ENCODE peak calls at places on chromosomes 6 and 20, in five cellular contexts. G, H, D, T and K are unnamed samples.

GRCh38 chr20:5863040-5863811 is 87.1 kb downstream of the TRMT6 start:
- DNase-seq in T (no peak), G (peak), D (peak), H (peak), K (peak)

GRCh38 chr6:31775184-31775583 is 1.9 kb downstream of the VWA7 start:
- DNase-seq in T (no peak), H (no peak), G (no peak), D (no peak), K (no peak)

GRCh38 chr20:44496976-44497375 is 21.3 kb downstream of the TTPAL start:
- DNase-seq in H (no peak), T (no peak), D (no peak), G (peak), K (peak)

GRCh38 chr6:165573671-165574070 is 89.4 kb downstream of the PDE10A start:
- DNase-seq in H (peak), D (no peak), G (no peak), T (no peak), K (no peak)

GRCh38 chr6:32615885-32616532 is 21.2 kb upstream of the HLA-DQA1 start:
- DNase-seq in T (no peak), H (no peak), D (no peak), G (no peak), K (no peak)

GRCh38 chr6:56652231-56652630 is 9.5 kb upstream of the DST start:
- DNase-seq in G (peak), T (no peak), D (no peak), H (no peak), K (no peak)

GRCh38 chr6:3750324-3751018 is 1.0 kb downstream of the PXDC1 start:
- DNase-seq in H (peak), D (no peak), G (peak), T (no peak), K (peak)

GRCh38 chr6:146339716-146340115 is 203.9 kb upstream of the RAB32 start:
- DNase-seq in D (no peak), G (no peak), T (no peak), H (no peak), K (no peak)

GRCh38 chr6:143940011-143940597 is 68.0 kb downstream of the PLAGL1 start:
- DNase-seq in H (no peak), T (no peak), D (peak), G (peak), K (peak)

GRCh38 chr6:144259988-144260387 is 25.1 kb upstream of the UTRN start:
- DNase-seq in G (peak), H (no peak), T (no peak), D (no peak), K (peak)

GRCh38 chr20:57767456-57767855 is 57.6 kb upstream of the PMEPA1 start:
- DNase-seq in H (no peak), D (no peak), G (no peak), T (no peak), K (no peak)

GRCh38 chr20:43748274-43748673 is 21.5 kb upstream of the GTSF1L start:
- DNase-seq in T (no peak), H (no peak), D (no peak), G (peak), K (no peak)